ENCODE peak calls at places on chromosome 18, in five cellular contexts. I is ascending aorta, E is activated gamma-delta T cell treated with Interleukin-2 at 50 U/mL for 16 hours, U is NCI-H774, G is body of pancreas. Y is an unnamed sample.

GRCh38 chr18:54388203-54389142 is 30.8 kb downstream of the C18orf54 start:
- DNase-seq in I (no peak), E (peak), U (no peak), G (peak), Y (peak)

GRCh38 chr18:22475426-22476100 is 57.8 kb upstream of the CTAGE1 start:
- DNase-seq in I (no peak), E (no peak), U (no peak), G (no peak), Y (no peak)

GRCh38 chr18:79845164-79845563 is 47.4 kb downstream of the KCNG2 start:
- DNase-seq in I (no peak), E (no peak), U (no peak), G (no peak), Y (no peak)

GRCh38 chr18:36624451-36625167 is 204.2 kb downstream of the TPGS2 start:
- DNase-seq in I (no peak), E (no peak), U (no peak), G (no peak), Y (no peak)

GRCh38 chr18:57630759-57631660 is 9.4 kb upstream of the NARS1 start:
- DNase-seq in I (no peak), E (no peak), U (no peak), G (no peak), Y (no peak)

GRCh38 chr18:45566025-45566740 is 49.1 kb upstream of the SLC14A2 start:
- DNase-seq in I (peak), E (no peak), U (no peak), G (no peak), Y (peak)

GRCh38 chr18:67742525-67742924 is 226.0 kb upstream of the DSEL start:
- DNase-seq in I (no peak), E (no peak), U (no peak), G (no peak), Y (no peak)

GRCh38 chr18:22417496-22418188 is at the start of gene CTAGE1:
- DNase-seq in I (no peak), E (no peak), U (no peak), G (no peak), Y (no peak)

GRCh38 chr18:62334110-62334509 is 9.0 kb downstream of the TNFRSF11A start:
- DNase-seq in I (no peak), E (no peak), U (no peak), G (no peak), Y (no peak)

GRCh38 chr18:23183356-23184150 is 48.3 kb downstream of the CABLES1 start:
- DNase-seq in I (no peak), E (no peak), U (no peak), G (no peak), Y (no peak)

GRCh38 chr18:7272268-7273049 is 41.6 kb downstream of the LRRC30 start:
- DNase-seq in I (peak), E (no peak), U (peak), G (peak), Y (peak)

GRCh38 chr18:30903566-30903965 is 139.0 kb downstream of the DSC3 start:
- DNase-seq in I (no peak), E (no peak), U (no peak), G (no peak), Y (no peak)

GRCh38 chr18:12008181-12008767 is 27.0 kb downstream of the IMPA2 start:
- DNase-seq in I (no peak), E (no peak), U (no peak), G (peak), Y (no peak)

GRCh38 chr18:35122586-35123224 is 81.5 kb downstream of the MAPRE2 start:
- DNase-seq in I (no peak), E (no peak), U (no peak), G (no peak), Y (peak)

GRCh38 chr18:78962098-78962497 is 17.5 kb upstream of the SALL3 start:
- DNase-seq in I (no peak), E (no peak), U (no peak), G (no peak), Y (no peak)

GRCh38 chr18:60277855-60278480 is 94.6 kb downstream of the MC4R start:
- DNase-seq in I (no peak), E (no peak), U (no peak), G (no peak), Y (no peak)

GRCh38 chr18:31740180-31740579 is 20.5 kb downstream of the SLC25A52 start:
- DNase-seq in I (no peak), E (no peak), U (no peak), G (peak), Y (no peak)

GRCh38 chr18:51110073-51110797 is 80.2 kb downstream of the SMAD4 start:
- DNase-seq in I (no peak), E (peak), U (no peak), G (peak), Y (peak)

GRCh38 chr18:9732031-9732430 is 23.9 kb downstream of the RAB31 start:
- DNase-seq in I (no peak), E (no peak), U (no peak), G (no peak), Y (peak)

GRCh38 chr18:51234117-51235010 is 36.9 kb upstream of the MEX3C start:
- DNase-seq in I (no peak), E (no peak), U (no peak), G (no peak), Y (no peak)

GRCh38 chr18:1505856-1506255 is 601.2 kb downstream of the ADCYAP1 start:
- DNase-seq in I (no peak), E (no peak), U (no peak), G (no peak), Y (no peak)

GRCh38 chr18:2821695-2822094 is 25.1 kb upstream of the EMILIN2 start:
- DNase-seq in I (no peak), E (no peak), U (no peak), G (no peak), Y (no peak)

GRCh38 chr18:79203017-79203605 is 133.9 kb downstream of the ATP9B start:
- DNase-seq in I (no peak), E (peak), U (no peak), G (no peak), Y (no peak)

GRCh38 chr18:5068856-5069255 is 128.2 kb downstream of the AKAIN1 start:
- DNase-seq in I (no peak), E (no peak), U (no peak), G (no peak), Y (no peak)

GRCh38 chr18:64410685-64411084 is 261.8 kb upstream of the LINC00305 start:
- DNase-seq in I (no peak), E (no peak), U (no peak), G (no peak), Y (no peak)

GRCh38 chr18:52451252-52451651 is 111.3 kb downstream of the DCC start:
- DNase-seq in I (no peak), E (no peak), U (no peak), G (no peak), Y (no peak)

GRCh38 chr18:26888259-26888658 is 22.8 kb upstream of the AQP4 start:
- DNase-seq in I (no peak), E (no peak), U (no peak), G (no peak), Y (no peak)

GRCh38 chr18:13676499-13676898 is 49.9 kb downstream of the FAM210A start:
- DNase-seq in I (no peak), E (no peak), U (no peak), G (no peak), Y (no peak)

GRCh38 chr18:59459352-59460059 is 100.4 kb upstream of the LMAN1 start:
- DNase-seq in I (no peak), E (no peak), U (peak), G (no peak), Y (no peak)

GRCh38 chr18:57819671-57820460 is 16.8 kb upstream of the ATP8B1 start:
- DNase-seq in I (peak), E (no peak), U (peak), G (peak), Y (peak)

GRCh38 chr18:7388752-7389151 is 157.9 kb downstream of the LRRC30 start:
- DNase-seq in I (no peak), E (no peak), U (no peak), G (no peak), Y (no peak)

GRCh38 chr18:48263913-48264506 is 145.2 kb downstream of the ZBTB7C start:
- DNase-seq in I (no peak), E (no peak), U (no peak), G (no peak), Y (no peak)

Y was measured in adrenal gland.